ENCODE peak calls at places on chromosome 3, in eight cellular contexts. F is foreskin melanocyte; B is GM06990; V is activated gamma-delta T cell treated with Interleukin-2 at 50 U/mL for 16 hours; N is HT1080; K is activated CD8-positive, alpha-beta T cell treated with anti-CD3 and anti-CD28 coated beads, Interleukin-2, amount 10 ng/mL, durations not matched to agents 7 days and 5 days; U is B cell; E is HEK293T. H is an unnamed sample.

GRCh38 chr3:72058493-72059081 is 273.6 kb upstream of the PROK2 start:
- DNase-seq in F (no peak), B (no peak), V (no peak), N (no peak), K (no peak), U (no peak), E (no peak), H (no peak)

GRCh38 chr3:7917443-7918151 is 584.0 kb upstream of the LMCD1 start:
- DNase-seq in F (no peak), B (no peak), V (no peak), N (no peak), K (no peak), U (no peak), E (no peak), H (no peak)

GRCh38 chr3:50516048-50516871 is 12.8 kb upstream of the CACNA2D2 start:
- DNase-seq in F (no peak), B (no peak), V (no peak), N (no peak), K (no peak), U (peak; percentile 55), E (peak; percentile 45), H (no peak)

GRCh38 chr3:128547368-128547987 is 54.5 kb upstream of the GATA2 start:
- DNase-seq in F (no peak), B (no peak), V (no peak), N (peak; percentile 74), K (no peak), U (no peak), E (no peak), H (no peak)

GRCh38 chr3:141368062-141368924 is at the start of gene ZBTB38:
- DNase-seq in F (peak; percentile 95), B (peak; percentile 79), V (no peak), N (peak; percentile 100), K (no peak), U (no peak), E (peak; percentile 37), H (no peak)

GRCh38 chr3:138768946-138769345 is 65.8 kb downstream of the PIK3CB start:
- DNase-seq in F (no peak), B (no peak), V (no peak), N (no peak), K (no peak), U (no peak), E (no peak), H (no peak)

GRCh38 chr3:72310028-72310987 is 525.4 kb upstream of the PROK2 start:
- DNase-seq in F (peak; percentile 24), B (peak; percentile 84), V (peak; percentile 39), N (peak; percentile 66), K (peak; percentile 31), U (peak; percentile 82), E (peak; percentile 32), H (peak; percentile 84)

GRCh38 chr3:171874251-171874679 is 31.1 kb downstream of the TMEM212 start:
- DNase-seq in F (peak; percentile 70), B (no peak), V (no peak), N (peak; percentile 100), K (no peak), U (no peak), E (peak; percentile 23), H (no peak)

GRCh38 chr3:11661827-11662226 is 18.1 kb upstream of the VGLL4 start:
- DNase-seq in F (peak; percentile 17), B (no peak), V (no peak), N (peak; percentile 19), K (no peak), U (no peak), E (no peak), H (no peak)

GRCh38 chr3:6179761-6180160 is 681.2 kb upstream of the GRM7 start:
- DNase-seq in F (no peak), B (no peak), V (no peak), N (peak; percentile 93), K (no peak), U (no peak), E (no peak), H (no peak)

GRCh38 chr3:112629425-112629824 is 11.5 kb downstream of the CCDC80 start:
- DNase-seq in F (no peak), B (no peak), V (no peak), N (peak; percentile 81), K (no peak), U (no peak), E (peak; percentile 28), H (no peak)

GRCh38 chr3:96814581-96815567 is at the start of gene EPHA6:
- DNase-seq in F (no peak), B (no peak), V (no peak), N (no peak), K (no peak), U (peak; percentile 30), E (peak; percentile 46), H (no peak)

GRCh38 chr3:183844606-183845005 is 19.2 kb upstream of the MAP6D1 start:
- DNase-seq in F (peak; percentile 52), B (no peak), V (no peak), N (peak; percentile 84), K (no peak), U (no peak), E (no peak), H (no peak)

GRCh38 chr3:98233468-98233867 is 30.6 kb upstream of the OR5H6 start:
- DNase-seq in F (no peak), B (peak; percentile 10), V (no peak), N (no peak), K (no peak), U (no peak), E (no peak), H (peak; percentile 72)

GRCh38 chr3:101992861-101993260 is 143.5 kb downstream of the NFKBIZ start:
- DNase-seq in F (peak; percentile 34), B (no peak), V (no peak), N (no peak), K (no peak), U (no peak), E (no peak), H (no peak)

GRCh38 chr3:161266731-161267150 is 45.6 kb downstream of the NMD3 start:
- DNase-seq in F (peak; percentile 58), B (no peak), V (no peak), N (peak; percentile 65), K (no peak), U (no peak), E (no peak), H (no peak)

GRCh38 chr3:126270145-126270811 is 86.9 kb downstream of the KLF15 start:
- DNase-seq in F (no peak), B (no peak), V (no peak), N (no peak), K (no peak), U (no peak), E (no peak), H (no peak)

GRCh38 chr3:113615976-113616375 is 80.5 kb downstream of the USF3 start:
- DNase-seq in F (no peak), B (no peak), V (no peak), N (no peak), K (no peak), U (no peak), E (no peak), H (no peak)

GRCh38 chr3:194380300-194380699 is 10.8 kb upstream of the LRRC15 start:
- DNase-seq in F (no peak), B (no peak), V (no peak), N (no peak), K (no peak), U (no peak), E (no peak), H (no peak)

H was measured in GM12878.